ENCODE peak calls at places on chromosome 5, in four cellular contexts. T, K, V and C are unnamed samples.

GRCh38 chr5:158951951-158952545 is 147.7 kb downstream of the EBF1 start:
- DNase-seq in T (no peak), K (no peak), V (no peak), C (no peak)

GRCh38 chr5:173300389-173301047 is 27.7 kb downstream of the STC2 start:
- DNase-seq in T (no peak), K (no peak), V (no peak), C (no peak)

GRCh38 chr5:73274870-73275756 is 102.1 kb downstream of the TMEM174 start:
- DNase-seq in T (no peak), K (peak), V (no peak), C (no peak)

GRCh38 chr5:103523319-103523718 is 39.3 kb downstream of the NUDT12 start:
- DNase-seq in T (no peak), K (no peak), V (no peak), C (no peak)

GRCh38 chr5:142145106-142145900 is 36.7 kb downstream of the NDFIP1 start:
- DNase-seq in T (peak), K (peak), V (peak), C (peak)

GRCh38 chr5:172958268-172959046 is 767 bp upstream of the RPL26L1 start:
- DNase-seq in T (no peak), K (peak), V (no peak), C (no peak)

GRCh38 chr5:97111004-97111403 is 31.4 kb downstream of the LIX1 start:
- DNase-seq in T (no peak), K (no peak), V (no peak), C (no peak)

GRCh38 chr5:154829589-154830218 is 20.7 kb downstream of the FAXDC2 start:
- DNase-seq in T (no peak), K (no peak), V (no peak), C (no peak)

GRCh38 chr5:115349001-115349817 is 52.8 kb upstream of the CCDC112 start:
- DNase-seq in T (peak), K (peak), V (no peak), C (peak)

GRCh38 chr5:40278881-40279280 is 400.8 kb upstream of the PTGER4 start:
- DNase-seq in T (no peak), K (no peak), V (no peak), C (no peak)

GRCh38 chr5:96172436-96172835 is 210.8 kb upstream of the ELL2 start:
- DNase-seq in T (peak), K (peak), V (no peak), C (no peak)

GRCh38 chr5:163338-163620 is 28.0 kb upstream of the LRRC14B start:
- DNase-seq in T (no peak), K (no peak), V (no peak), C (no peak)

GRCh38 chr5:84602371-84602771 is 217.7 kb upstream of the EDIL3 start:
- DNase-seq in T (no peak), K (no peak), V (no peak), C (no peak)

GRCh38 chr5:168023190-168023589 is 268.3 kb upstream of the WWC1 start:
- DNase-seq in T (no peak), K (no peak), V (no peak), C (no peak)

GRCh38 chr5:55621218-55621617 is 86.5 kb upstream of the PLPP1 start:
- DNase-seq in T (no peak), K (no peak), V (no peak), C (peak)

GRCh38 chr5:106121972-106122605 is 1548.6 kb downstream of the EFNA5 start:
- DNase-seq in T (no peak), K (peak), V (no peak), C (no peak)

GRCh38 chr5:69451941-69452652 is 37.2 kb downstream of the MARVELD2 start:
- DNase-seq in T (no peak), K (no peak), V (no peak), C (no peak)

GRCh38 chr5:135372654-135373381 is 26.2 kb downstream of the MACROH2A1 start:
- DNase-seq in T (no peak), K (no peak), V (no peak), C (no peak)

GRCh38 chr5:167208911-167209310 is 1082.5 kb upstream of the WWC1 start:
- DNase-seq in T (peak), K (peak), V (no peak), C (peak)

GRCh38 chr5:143826909-143827514 is 15.1 kb downstream of the HMHB1 start:
- DNase-seq in T (no peak), K (no peak), V (no peak), C (no peak)

GRCh38 chr5:95962475-95962773 is 773 bp upstream of the ELL2 start:
- DNase-seq in T (no peak), K (no peak), V (no peak), C (no peak)

GRCh38 chr5:127400524-127400923 is 109.9 kb downstream of the MEGF10 start:
- DNase-seq in T (no peak), K (no peak), V (no peak), C (no peak)

GRCh38 chr5:165559645-165560044 is 2054.2 kb downstream of the MAT2B start:
- DNase-seq in T (no peak), K (no peak), V (no peak), C (peak)

GRCh38 chr5:157447246-157447645 is 12.8 kb upstream of the NIPAL4 start:
- DNase-seq in T (no peak), K (no peak), V (no peak), C (no peak)

GRCh38 chr5:118060833-118061232 is 927.5 kb downstream of the DTWD2 start:
- DNase-seq in T (no peak), K (no peak), V (no peak), C (no peak)
- TF ChIP-seq CTCF in T (no peak), K (no peak), V (no peak), C (peak)

DNA sequence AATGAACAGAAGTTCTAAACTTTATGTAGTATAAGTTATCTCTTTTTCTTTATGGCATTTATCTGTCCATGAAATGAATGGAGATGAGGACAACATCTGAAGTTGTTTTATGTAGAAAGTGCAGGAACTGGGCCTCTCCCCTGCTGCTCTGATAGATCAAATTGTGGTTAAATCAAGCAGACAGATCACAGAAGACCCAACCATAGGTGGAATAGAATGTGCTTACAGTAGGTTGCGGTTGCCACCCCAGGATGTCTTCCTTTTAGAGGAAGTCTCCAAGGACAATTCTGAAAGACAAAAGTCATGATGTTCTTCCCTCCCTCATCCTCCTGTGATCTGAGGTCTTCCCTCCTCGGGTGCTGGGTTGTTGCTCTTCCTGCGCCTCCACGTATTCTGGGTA is 12.9 kb downstream of the RASGRF2 start:
- DNase-seq in T (no peak), K (no peak), V (no peak), C (no peak)
- H3K4me3 ChIP-seq in T (no peak), K (no peak), V (no peak), C (no peak)

DNA sequence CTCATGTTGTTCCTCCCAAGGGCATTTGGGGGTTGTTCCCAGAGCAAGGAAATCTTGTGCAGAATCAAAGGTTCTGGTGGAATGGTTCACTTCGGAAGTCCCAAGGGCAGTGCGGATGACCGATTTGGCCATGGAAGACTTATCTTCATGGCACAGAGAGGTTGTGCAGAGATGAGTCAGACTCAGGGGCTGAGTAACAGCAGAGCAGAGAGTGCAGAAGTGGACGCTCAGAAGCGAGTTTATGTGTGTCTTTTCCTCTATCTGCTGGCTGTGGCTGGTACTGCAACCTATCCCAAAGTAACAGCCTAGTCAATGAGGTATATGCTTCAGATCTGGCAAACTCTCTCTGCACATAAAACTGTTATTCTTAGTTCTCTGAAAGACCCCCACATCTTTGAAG is 118.1 kb downstream of the DPYSL3 start:
- DNase-seq in T (peak), K (peak), V (peak), C (peak)
- TF ChIP-seq CTCF in T (peak), K (peak), V (peak), C (peak)

DNA sequence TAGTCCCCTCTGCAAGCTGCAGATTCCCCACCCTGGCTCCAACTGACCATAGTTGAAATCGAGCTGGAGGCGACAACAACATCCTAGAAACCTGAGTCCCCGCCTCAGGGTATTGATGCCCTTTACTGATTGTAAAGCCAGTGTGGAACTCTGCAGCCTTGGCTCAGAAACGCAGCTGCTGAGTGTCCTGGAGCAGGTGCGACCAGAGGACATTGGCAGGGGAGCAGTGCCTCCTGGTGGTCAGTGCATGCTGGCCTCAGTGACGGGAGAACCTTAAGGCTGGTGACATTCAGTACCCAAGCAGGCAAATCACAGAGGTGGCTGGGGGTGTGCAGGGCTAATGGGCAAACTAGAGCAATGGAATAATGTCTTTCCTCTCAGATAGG is 20.4 kb upstream of the ZNF354B start:
- DNase-seq in T (no peak), K (peak), V (no peak), C (no peak)
- H3K4me3 ChIP-seq in T (no peak), K (no peak), V (no peak), C (no peak)

DNA sequence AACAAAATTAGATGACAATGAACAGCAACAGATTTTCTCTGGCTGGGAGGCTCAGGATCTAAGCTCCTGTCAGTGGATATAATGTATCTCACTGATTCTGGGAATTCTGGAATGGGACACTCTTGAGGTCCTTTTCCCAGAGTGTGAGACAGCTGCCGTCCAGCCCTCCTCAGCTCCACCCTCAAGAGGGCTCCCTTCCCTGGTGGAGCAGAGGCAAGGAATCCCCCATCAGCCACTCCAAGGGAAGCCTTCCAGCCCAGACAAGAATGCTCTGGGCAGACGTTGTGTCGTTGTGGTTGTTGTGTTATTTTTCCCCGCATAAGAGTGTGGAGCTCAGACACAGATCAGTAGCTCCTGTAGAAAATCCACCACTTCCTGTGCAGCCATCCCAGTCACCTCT is 47.7 kb upstream of the ATP10B start:
- DNase-seq in T (no peak), K (no peak), V (no peak), C (no peak)
- TF ChIP-seq CTCF in T (no peak), K (no peak), V (no peak), C (no peak)